ENCODE peak calls at places on chromosome 10, in nine cellular contexts. One of them, this sample, is unnamed.

GRCh38 chr10:95314519-95314918 is 23.7 kb upstream of the PDLIM1 start:
- DNase-seq in tibial nerve: no peak
- DNase-seq in hepatocyte: no peak
- DNase-seq in nephron progenitor cell: no peak
- DNase-seq in activated B cell treated with CpG ODN at 0.5 μM for 24 hours: no peak
- DNase-seq in AG09309: no peak
- DNase-seq in progenitor cell of endocrine pancreas: no peak
- DNase-seq in CD8-positive, alpha-beta T cell: no peak
- DNase-seq in CD4-positive, alpha-beta T cell: no peak
- DNase-seq in this sample: no peak

GRCh38 chr10:5446390-5446926 is 34.1 kb downstream of the NET1 start:
- DNase-seq in progenitor cell of endocrine pancreas: peak
- DNase-seq in CD4-positive, alpha-beta T cell: peak
- DNase-seq in CD8-positive, alpha-beta T cell: peak
- DNase-seq in AG09309: peak
- DNase-seq in tibial nerve: peak
- DNase-seq in nephron progenitor cell: peak
- DNase-seq in hepatocyte: peak
- DNase-seq in activated B cell treated with CpG ODN at 0.5 μM for 24 hours: peak
- DNase-seq in this sample: peak

GRCh38 chr10:104777086-104777799 is 136.2 kb downstream of the SORCS3 start:
- DNase-seq in activated B cell treated with CpG ODN at 0.5 μM for 24 hours: no peak
- DNase-seq in hepatocyte: no peak
- DNase-seq in CD8-positive, alpha-beta T cell: no peak
- DNase-seq in CD4-positive, alpha-beta T cell: no peak
- DNase-seq in AG09309: no peak
- DNase-seq in nephron progenitor cell: no peak
- DNase-seq in tibial nerve: no peak
- DNase-seq in progenitor cell of endocrine pancreas: no peak
- DNase-seq in this sample: no peak

GRCh38 chr10:76973515-76974289 is 663.9 kb downstream of the KCNMA1 start:
- DNase-seq in activated B cell treated with CpG ODN at 0.5 μM for 24 hours: no peak
- DNase-seq in CD4-positive, alpha-beta T cell: no peak
- DNase-seq in nephron progenitor cell: no peak
- DNase-seq in AG09309: peak
- DNase-seq in tibial nerve: no peak
- DNase-seq in CD8-positive, alpha-beta T cell: no peak
- DNase-seq in hepatocyte: peak
- DNase-seq in progenitor cell of endocrine pancreas: no peak
- DNase-seq in this sample: no peak

GRCh38 chr10:78408671-78409472 is 375.2 kb downstream of the RPS24 start:
- DNase-seq in AG09309: no peak
- DNase-seq in progenitor cell of endocrine pancreas: no peak
- DNase-seq in CD4-positive, alpha-beta T cell: no peak
- DNase-seq in CD8-positive, alpha-beta T cell: no peak
- DNase-seq in activated B cell treated with CpG ODN at 0.5 μM for 24 hours: no peak
- DNase-seq in tibial nerve: peak
- DNase-seq in hepatocyte: peak
- DNase-seq in nephron progenitor cell: no peak
- DNase-seq in this sample: no peak

GRCh38 chr10:30190831-30191552 is 131.6 kb upstream of the JCAD start:
- DNase-seq in hepatocyte: peak
- DNase-seq in CD8-positive, alpha-beta T cell: no peak
- DNase-seq in tibial nerve: no peak
- DNase-seq in CD4-positive, alpha-beta T cell: no peak
- DNase-seq in nephron progenitor cell: no peak
- DNase-seq in AG09309: no peak
- DNase-seq in activated B cell treated with CpG ODN at 0.5 μM for 24 hours: no peak
- DNase-seq in progenitor cell of endocrine pancreas: no peak
- DNase-seq in this sample: no peak

GRCh38 chr10:99964791-99965190 is 45.0 kb downstream of the DNMBP start:
- DNase-seq in CD8-positive, alpha-beta T cell: no peak
- DNase-seq in CD4-positive, alpha-beta T cell: no peak
- DNase-seq in progenitor cell of endocrine pancreas: no peak
- DNase-seq in nephron progenitor cell: no peak
- DNase-seq in AG09309: no peak
- DNase-seq in hepatocyte: no peak
- DNase-seq in tibial nerve: no peak
- DNase-seq in activated B cell treated with CpG ODN at 0.5 μM for 24 hours: no peak
- DNase-seq in this sample: no peak

GRCh38 chr10:58511765-58512469 is 755 bp upstream of the BICC1 start:
- DNase-seq in CD8-positive, alpha-beta T cell: no peak
- DNase-seq in AG09309: no peak
- DNase-seq in progenitor cell of endocrine pancreas: no peak
- DNase-seq in nephron progenitor cell: peak
- DNase-seq in activated B cell treated with CpG ODN at 0.5 μM for 24 hours: no peak
- DNase-seq in CD4-positive, alpha-beta T cell: no peak
- DNase-seq in hepatocyte: peak
- DNase-seq in tibial nerve: peak
- DNase-seq in this sample: no peak

GRCh38 chr10:74977913-74978847 is 133.3 kb upstream of the SAMD8 start:
- DNase-seq in tibial nerve: no peak
- DNase-seq in CD4-positive, alpha-beta T cell: no peak
- DNase-seq in CD8-positive, alpha-beta T cell: peak
- DNase-seq in hepatocyte: no peak
- DNase-seq in activated B cell treated with CpG ODN at 0.5 μM for 24 hours: no peak
- DNase-seq in nephron progenitor cell: no peak
- DNase-seq in progenitor cell of endocrine pancreas: no peak
- DNase-seq in AG09309: no peak
- DNase-seq in this sample: peak

GRCh38 chr10:128263891-128264688 is 137.9 kb upstream of the MKI67 start:
- DNase-seq in progenitor cell of endocrine pancreas: peak
- DNase-seq in CD4-positive, alpha-beta T cell: peak
- DNase-seq in AG09309: peak
- DNase-seq in hepatocyte: peak
- DNase-seq in CD8-positive, alpha-beta T cell: peak
- DNase-seq in activated B cell treated with CpG ODN at 0.5 μM for 24 hours: no peak
- DNase-seq in nephron progenitor cell: peak
- DNase-seq in tibial nerve: peak
- DNase-seq in this sample: no peak

GRCh38 chr10:110803830-110804338 is 67.8 kb upstream of the PDCD4 start:
- DNase-seq in CD4-positive, alpha-beta T cell: peak
- DNase-seq in tibial nerve: peak
- DNase-seq in activated B cell treated with CpG ODN at 0.5 μM for 24 hours: peak
- DNase-seq in CD8-positive, alpha-beta T cell: peak
- DNase-seq in progenitor cell of endocrine pancreas: no peak
- DNase-seq in nephron progenitor cell: peak
- DNase-seq in hepatocyte: peak
- DNase-seq in AG09309: no peak
- DNase-seq in this sample: peak

GRCh38 chr10:47063858-47064257 is 152.6 kb downstream of the PTPN20 start:
- DNase-seq in hepatocyte: no peak
- DNase-seq in progenitor cell of endocrine pancreas: no peak
- DNase-seq in AG09309: no peak
- DNase-seq in nephron progenitor cell: no peak
- DNase-seq in tibial nerve: no peak
- DNase-seq in CD4-positive, alpha-beta T cell: no peak
- DNase-seq in activated B cell treated with CpG ODN at 0.5 μM for 24 hours: no peak
- DNase-seq in CD8-positive, alpha-beta T cell: no peak
- DNase-seq in this sample: no peak

GRCh38 chr10:112195224-112195623 is 11.7 kb upstream of the GPAM start:
- DNase-seq in nephron progenitor cell: no peak
- DNase-seq in progenitor cell of endocrine pancreas: no peak
- DNase-seq in CD8-positive, alpha-beta T cell: no peak
- DNase-seq in AG09309: no peak
- DNase-seq in CD4-positive, alpha-beta T cell: no peak
- DNase-seq in hepatocyte: no peak
- DNase-seq in activated B cell treated with CpG ODN at 0.5 μM for 24 hours: no peak
- DNase-seq in tibial nerve: no peak
- DNase-seq in this sample: no peak

GRCh38 chr10:103859161-103860141 is 4.1 kb upstream of the SH3PXD2A start:
- DNase-seq in CD8-positive, alpha-beta T cell: peak
- DNase-seq in activated B cell treated with CpG ODN at 0.5 μM for 24 hours: no peak
- DNase-seq in tibial nerve: peak
- DNase-seq in CD4-positive, alpha-beta T cell: peak
- DNase-seq in AG09309: no peak
- DNase-seq in progenitor cell of endocrine pancreas: peak
- DNase-seq in nephron progenitor cell: peak
- DNase-seq in hepatocyte: peak
- DNase-seq in this sample: peak

GRCh38 chr10:98323221-98324164 is 55.5 kb upstream of the LOXL4 start:
- DNase-seq in CD8-positive, alpha-beta T cell: no peak
- DNase-seq in nephron progenitor cell: no peak
- DNase-seq in AG09309: peak
- DNase-seq in activated B cell treated with CpG ODN at 0.5 μM for 24 hours: no peak
- DNase-seq in CD4-positive, alpha-beta T cell: no peak
- DNase-seq in tibial nerve: peak
- DNase-seq in progenitor cell of endocrine pancreas: no peak
- DNase-seq in hepatocyte: peak
- DNase-seq in this sample: no peak

GRCh38 chr10:132705173-132705572 is 80.8 kb downstream of the NKX6-2 start:
- DNase-seq in AG09309: no peak
- DNase-seq in hepatocyte: no peak
- DNase-seq in CD4-positive, alpha-beta T cell: no peak
- DNase-seq in progenitor cell of endocrine pancreas: no peak
- DNase-seq in CD8-positive, alpha-beta T cell: no peak
- DNase-seq in nephron progenitor cell: no peak
- DNase-seq in activated B cell treated with CpG ODN at 0.5 μM for 24 hours: no peak
- DNase-seq in tibial nerve: no peak
- DNase-seq in this sample: no peak

GRCh38 chr10:13231808-13232207 is 2.4 kb downstream of the UCMA start:
- DNase-seq in hepatocyte: no peak
- DNase-seq in CD8-positive, alpha-beta T cell: no peak
- DNase-seq in tibial nerve: no peak
- DNase-seq in AG09309: no peak
- DNase-seq in nephron progenitor cell: no peak
- DNase-seq in progenitor cell of endocrine pancreas: no peak
- DNase-seq in CD4-positive, alpha-beta T cell: no peak
- DNase-seq in activated B cell treated with CpG ODN at 0.5 μM for 24 hours: no peak
- DNase-seq in this sample: no peak

DNA sequence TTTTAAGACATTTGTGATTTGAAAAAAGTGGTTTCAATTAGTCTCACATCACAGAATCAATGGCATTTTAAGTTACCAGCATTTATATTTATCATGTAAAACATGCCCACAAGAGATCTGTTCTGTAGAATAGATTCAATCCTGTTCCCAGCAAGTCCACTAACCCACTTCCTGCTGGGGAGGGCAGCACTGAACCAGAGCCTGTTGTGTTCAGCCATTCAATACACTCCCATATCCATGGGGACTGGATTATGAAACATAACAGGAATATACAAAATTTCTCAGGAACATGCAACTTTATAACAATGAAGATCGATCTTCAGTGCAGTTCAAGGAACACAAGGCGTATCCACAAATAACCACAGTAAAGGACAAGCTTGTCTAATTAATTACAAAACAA is 24.4 kb upstream of the ANK3 start:
- DNase-seq in nephron progenitor cell: no peak
- DNase-seq in activated B cell treated with CpG ODN at 0.5 μM for 24 hours: no peak
- DNase-seq in tibial nerve: no peak
- DNase-seq in CD4-positive, alpha-beta T cell: no peak
- DNase-seq in AG09309: no peak
- DNase-seq in hepatocyte: no peak
- DNase-seq in progenitor cell of endocrine pancreas: no peak
- DNase-seq in CD8-positive, alpha-beta T cell: no peak
- DNase-seq in this sample: no peak
- TF ChIP-seq CTCF in nephron progenitor cell: no peak
- TF ChIP-seq CTCF in activated B cell treated with CpG ODN at 0.5 μM for 24 hours: no peak
- TF ChIP-seq CTCF in tibial nerve: no peak
- TF ChIP-seq CTCF in CD4-positive, alpha-beta T cell: no peak
- TF ChIP-seq CTCF in AG09309: peak
- TF ChIP-seq CTCF in hepatocyte: no peak
- TF ChIP-seq CTCF in progenitor cell of endocrine pancreas: no peak
- TF ChIP-seq CTCF in CD8-positive, alpha-beta T cell: no peak
- TF ChIP-seq CTCF in this sample: no peak

DNA sequence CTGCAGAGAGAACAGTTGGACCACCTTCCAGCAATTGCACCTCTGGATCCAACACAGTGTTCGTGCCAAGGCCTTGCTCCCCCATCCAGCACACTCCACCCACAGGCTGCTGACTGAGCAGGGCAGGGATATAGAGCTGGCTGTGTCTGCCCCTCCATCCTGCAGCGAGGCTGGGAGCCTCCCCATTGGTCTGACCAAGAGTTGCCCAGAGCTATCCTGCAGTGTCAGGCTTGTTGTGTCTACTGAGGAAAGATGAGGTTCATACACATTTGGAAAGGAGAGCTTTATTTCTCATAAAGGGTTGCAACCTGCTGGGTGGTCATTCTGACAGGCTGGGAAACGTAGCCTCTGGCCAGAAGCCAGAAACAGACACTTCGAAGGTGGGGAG is 27.1 kb downstream of the PRF1 start:
- DNase-seq in CD4-positive, alpha-beta T cell: no peak
- DNase-seq in activated B cell treated with CpG ODN at 0.5 μM for 24 hours: no peak
- DNase-seq in nephron progenitor cell: no peak
- DNase-seq in hepatocyte: no peak
- DNase-seq in tibial nerve: no peak
- DNase-seq in progenitor cell of endocrine pancreas: no peak
- DNase-seq in AG09309: no peak
- DNase-seq in CD8-positive, alpha-beta T cell: no peak
- DNase-seq in this sample: no peak
- TF ChIP-seq CTCF in CD4-positive, alpha-beta T cell: no peak
- TF ChIP-seq CTCF in activated B cell treated with CpG ODN at 0.5 μM for 24 hours: no peak
- TF ChIP-seq CTCF in nephron progenitor cell: no peak
- TF ChIP-seq CTCF in hepatocyte: no peak
- TF ChIP-seq CTCF in tibial nerve: no peak
- TF ChIP-seq CTCF in progenitor cell of endocrine pancreas: no peak
- TF ChIP-seq CTCF in AG09309: no peak
- TF ChIP-seq CTCF in CD8-positive, alpha-beta T cell: no peak
- TF ChIP-seq CTCF in this sample: no peak

GRCh38 chr10:70031215-70031614 is 21.4 kb upstream of the MACROH2A2 start:
- DNase-seq in CD4-positive, alpha-beta T cell: no peak
- DNase-seq in progenitor cell of endocrine pancreas: no peak
- DNase-seq in hepatocyte: no peak
- DNase-seq in nephron progenitor cell: no peak
- DNase-seq in tibial nerve: no peak
- DNase-seq in activated B cell treated with CpG ODN at 0.5 μM for 24 hours: no peak
- DNase-seq in CD8-positive, alpha-beta T cell: no peak
- DNase-seq in AG09309: no peak
- DNase-seq in this sample: no peak
- TF ChIP-seq CTCF in CD4-positive, alpha-beta T cell: no peak
- TF ChIP-seq CTCF in progenitor cell of endocrine pancreas: no peak
- TF ChIP-seq CTCF in hepatocyte: no peak
- TF ChIP-seq CTCF in nephron progenitor cell: no peak
- TF ChIP-seq CTCF in tibial nerve: no peak
- TF ChIP-seq CTCF in activated B cell treated with CpG ODN at 0.5 μM for 24 hours: no peak
- TF ChIP-seq CTCF in CD8-positive, alpha-beta T cell: no peak
- TF ChIP-seq CTCF in AG09309: no peak
- TF ChIP-seq CTCF in this sample: no peak

DNA sequence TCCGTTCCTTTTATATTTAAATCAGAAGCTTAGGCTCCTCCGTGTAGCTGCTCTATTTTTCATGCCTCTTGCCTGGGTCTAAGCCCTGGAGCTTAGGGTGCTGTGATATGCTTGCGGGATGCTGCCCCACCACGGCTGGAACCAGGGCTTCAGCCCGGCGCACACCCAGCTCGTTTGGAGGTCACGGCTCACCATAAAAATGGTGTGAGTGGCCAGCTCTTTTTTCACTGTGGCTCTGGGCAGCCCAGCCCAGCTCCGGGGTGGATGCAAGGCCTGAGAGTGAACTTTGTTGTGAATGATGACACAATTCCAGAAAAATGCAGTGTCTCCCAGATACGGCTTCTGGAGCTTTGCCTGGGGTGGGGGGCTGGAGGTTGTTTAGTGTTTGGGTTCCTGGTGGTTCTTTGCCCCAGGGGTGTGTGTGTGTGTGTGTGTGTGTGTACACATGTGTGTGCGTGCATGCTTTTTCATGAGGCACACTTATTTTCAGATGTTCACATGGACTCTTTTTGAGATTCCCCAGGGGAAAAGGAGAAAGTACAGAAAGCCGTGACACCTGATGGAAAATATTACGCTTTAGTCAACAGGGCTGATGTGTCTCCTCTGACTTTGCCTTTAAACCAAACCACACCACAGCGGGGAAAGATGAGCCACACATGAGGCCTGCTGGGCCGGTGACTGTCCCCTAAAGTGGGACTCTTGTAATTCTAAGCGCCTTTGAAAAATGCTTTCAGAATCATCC is 46.2 kb downstream of the GRK5 start:
- DNase-seq in CD4-positive, alpha-beta T cell: no peak
- DNase-seq in AG09309: peak
- DNase-seq in hepatocyte: peak
- DNase-seq in nephron progenitor cell: peak
- DNase-seq in tibial nerve: peak
- DNase-seq in progenitor cell of endocrine pancreas: no peak
- DNase-seq in CD8-positive, alpha-beta T cell: no peak
- DNase-seq in activated B cell treated with CpG ODN at 0.5 μM for 24 hours: no peak
- DNase-seq in this sample: no peak
- TF ChIP-seq CTCF in CD4-positive, alpha-beta T cell: no peak
- TF ChIP-seq CTCF in AG09309: peak
- TF ChIP-seq CTCF in hepatocyte: peak
- TF ChIP-seq CTCF in nephron progenitor cell: no peak
- TF ChIP-seq CTCF in tibial nerve: no peak
- TF ChIP-seq CTCF in progenitor cell of endocrine pancreas: no peak
- TF ChIP-seq CTCF in CD8-positive, alpha-beta T cell: no peak
- TF ChIP-seq CTCF in activated B cell treated with CpG ODN at 0.5 μM for 24 hours: no peak
- TF ChIP-seq CTCF in this sample: no peak